ENCODE peak calls at places on chromosomes 1 and 21, in eight cellular contexts. A is heart left ventricle, I is lower lobe of right lung, O is A549, N is AG04450, U is PC-9, Q is activated B cell treated with CpG ODN at 0.5 μM for 24 hours, Y is mammary epithelial cell. R is an unnamed sample.

GRCh38 chr1:100717218-100717617 is 2.3 kb upstream of the VCAM1 start:
- DNase-seq in A (no peak), I (no peak), O (no peak), N (no peak), U (no peak), Q (no peak), Y (no peak), R (no peak)

GRCh38 chr1:85202864-85203255 is 2.0 kb upstream of the SYDE2 start:
- DNase-seq in A (no peak), I (no peak), O (no peak), N (no peak), U (no peak), Q (no peak), Y (no peak), R (no peak)

GRCh38 chr1:241714321-241715218 is 62.5 kb downstream of the WDR64 start:
- DNase-seq in A (no peak), I (no peak), O (no peak), N (no peak), U (no peak), Q (no peak), Y (no peak), R (no peak)

GRCh38 chr1:226919587-226919986 is 20.5 kb upstream of the COQ8A start:
- DNase-seq in A (no peak), I (no peak), O (no peak), N (no peak), U (no peak), Q (no peak), Y (no peak), R (no peak)

GRCh38 chr1:25782608-25783201 is 17.3 kb upstream of the SELENON start:
- DNase-seq in A (no peak), I (no peak), O (no peak), N (no peak), U (no peak), Q (no peak), Y (no peak), R (no peak)

GRCh38 chr1:86500731-86501130 is 32.0 kb downstream of the CLCA1 start:
- DNase-seq in A (no peak), I (no peak), O (no peak), N (no peak), U (no peak), Q (no peak), Y (no peak), R (no peak)

GRCh38 chr1:113320272-113320671 is 70.0 kb upstream of the MAGI3 start:
- DNase-seq in A (no peak), I (no peak), O (peak), N (no peak), U (no peak), Q (no peak), Y (no peak), R (no peak)

GRCh38 chr1:247400685-247401084 is 15.3 kb upstream of the NLRP3 start:
- DNase-seq in A (no peak), I (no peak), O (no peak), N (no peak), U (no peak), Q (no peak), Y (no peak), R (no peak)

GRCh38 chr1:182610606-182611194 is 6.5 kb upstream of the RGS16 start:
- DNase-seq in A (peak), I (no peak), O (no peak), N (no peak), U (no peak), Q (no peak), Y (no peak), R (no peak)

GRCh38 chr1:187474266-187474665 is 645.5 kb downstream of the PLA2G4A start:
- DNase-seq in A (no peak), I (no peak), O (no peak), N (peak), U (no peak), Q (no peak), Y (no peak), R (no peak)

GRCh38 chr21:45387506-45387905 is 17.5 kb upstream of the COL18A1 start:
- DNase-seq in A (no peak), I (no peak), O (no peak), N (no peak), U (no peak), Q (no peak), Y (no peak), R (no peak)

GRCh38 chr1:191564275-191564674 is 594.0 kb upstream of the RGS18 start:
- DNase-seq in A (no peak), I (no peak), O (no peak), N (no peak), U (no peak), Q (no peak), Y (no peak), R (no peak)

GRCh38 chr1:161324020-161324419 is 9.8 kb downstream of the SDHC start:
- DNase-seq in A (no peak), I (no peak), O (no peak), N (no peak), U (no peak), Q (no peak), Y (no peak), R (no peak)

GRCh38 chr1:185450917-185451316 is 133.9 kb upstream of the IVNS1ABP start:
- DNase-seq in A (no peak), I (no peak), O (no peak), N (no peak), U (no peak), Q (no peak), Y (no peak), R (no peak)

GRCh38 chr1:36256558-36257374 is 32.5 kb downstream of the THRAP3 start:
- DNase-seq in A (no peak), I (no peak), O (no peak), N (no peak), U (no peak), Q (no peak), Y (no peak), R (no peak)

GRCh38 chr1:198970919-198971318 is 332.1 kb downstream of the PTPRC start:
- DNase-seq in A (no peak), I (no peak), O (no peak), N (no peak), U (no peak), Q (no peak), Y (peak), R (no peak)

GRCh38 chr1:65818966-65819365 is 26.3 kb downstream of the PDE4B start:
- DNase-seq in A (no peak), I (no peak), O (no peak), N (no peak), U (no peak), Q (no peak), Y (no peak), R (no peak)

GRCh38 chr1:87394462-87394861 is 65.8 kb downstream of the LMO4 start:
- DNase-seq in A (no peak), I (no peak), O (no peak), N (no peak), U (no peak), Q (no peak), Y (no peak), R (no peak)

GRCh38 chr1:221316491-221317056 is 425.3 kb downstream of the DUSP10 start:
- DNase-seq in A (no peak), I (no peak), O (no peak), N (no peak), U (no peak), Q (no peak), Y (no peak), R (no peak)

GRCh38 chr21:45454081-45454923 is 49.3 kb downstream of the COL18A1 start:
- DNase-seq in A (no peak), I (no peak), O (no peak), N (no peak), U (no peak), Q (no peak), Y (no peak), R (no peak)

GRCh38 chr21:36330904-36331303 is 10.9 kb downstream of the MORC3 start:
- DNase-seq in A (no peak), I (no peak), O (peak), N (no peak), U (peak), Q (no peak), Y (peak), R (no peak)

GRCh38 chr1:165871311-165872067 is 44.1 kb downstream of the UCK2 start:
- DNase-seq in A (peak), I (peak), O (no peak), N (no peak), U (no peak), Q (no peak), Y (peak), R (no peak)

GRCh38 chr1:207336559-207337467 is 15.3 kb downstream of the CD55 start:
- DNase-seq in A (no peak), I (no peak), O (peak), N (peak), U (no peak), Q (no peak), Y (peak), R (no peak)

GRCh38 chr1:162856260-162856659 is 4.7 kb downstream of the CCDC190 start:
- DNase-seq in A (no peak), I (no peak), O (no peak), N (peak), U (peak), Q (no peak), Y (peak), R (no peak)

GRCh38 chr1:227891955-227892871 is 55.5 kb downstream of the WNT9A start:
- DNase-seq in A (peak), I (peak), O (no peak), N (no peak), U (peak), Q (peak), Y (no peak), R (peak)

GRCh38 chr21:33587792-33588484 is 546 bp downstream of the DONSON start:
- DNase-seq in A (peak), I (peak), O (peak), N (no peak), U (no peak), Q (no peak), Y (peak), R (peak)

GRCh38 chr1:5947978-5948680 is 44.1 kb downstream of the NPHP4 start:
- DNase-seq in A (no peak), I (no peak), O (no peak), N (no peak), U (no peak), Q (no peak), Y (no peak), R (no peak)

GRCh38 chr1:8815582-8816285 is 1.7 kb downstream of the RERE start:
- DNase-seq in A (no peak), I (no peak), O (no peak), N (no peak), U (no peak), Q (no peak), Y (peak), R (no peak)

GRCh38 chr1:248613742-248614141 is 16.2 kb upstream of the OR2T10 start:
- DNase-seq in A (no peak), I (no peak), O (no peak), N (no peak), U (no peak), Q (no peak), Y (no peak), R (no peak)

GRCh38 chr1:53069663-53070327 is 7.8 kb downstream of the PODN start:
- DNase-seq in A (no peak), I (peak), O (no peak), N (no peak), U (no peak), Q (peak), Y (no peak), R (no peak)

GRCh38 chr1:197327776-197328364 is 59.8 kb downstream of the CRB1 start:
- DNase-seq in A (no peak), I (no peak), O (no peak), N (no peak), U (no peak), Q (no peak), Y (no peak), R (no peak)

GRCh38 chr1:35544976-35545375 is 12.2 kb downstream of the KIAA0319L start:
- DNase-seq in A (peak), I (no peak), O (peak), N (no peak), U (no peak), Q (no peak), Y (no peak), R (no peak)

GRCh38 chr1:8764301-8764937 is 53.0 kb downstream of the RERE start:
- DNase-seq in A (no peak), I (no peak), O (no peak), N (no peak), U (no peak), Q (no peak), Y (no peak), R (no peak)

GRCh38 chr1:108125312-108126138 is 74.6 kb downstream of the SLC25A24 start:
- DNase-seq in A (peak), I (no peak), O (peak), N (peak), U (peak), Q (peak), Y (peak), R (peak)

GRCh38 chr21:36429672-36430546 is 44.7 kb downstream of the CHAF1B start:
- DNase-seq in A (peak), I (peak), O (peak), N (peak), U (peak), Q (peak), Y (peak), R (peak)

GRCh38 chr1:163227126-163227525 is 24.4 kb upstream of the RGS5 start:
- DNase-seq in A (no peak), I (no peak), O (no peak), N (no peak), U (no peak), Q (no peak), Y (peak), R (no peak)

GRCh38 chr1:209685835-209686234 is 10.6 kb downstream of the G0S2 start:
- DNase-seq in A (no peak), I (no peak), O (no peak), N (no peak), U (no peak), Q (no peak), Y (peak), R (no peak)

GRCh38 chr1:154884868-154885706 is 15.0 kb upstream of the KCNN3 start:
- DNase-seq in A (no peak), I (no peak), O (no peak), N (no peak), U (no peak), Q (no peak), Y (no peak), R (no peak)

GRCh38 chr1:154878371-154879355 is 8.6 kb upstream of the KCNN3 start:
- DNase-seq in A (peak), I (peak), O (peak), N (peak), U (peak), Q (peak), Y (peak), R (peak)

GRCh38 chr1:154880651-154881050 is 10.6 kb upstream of the KCNN3 start:
- DNase-seq in A (no peak), I (no peak), O (no peak), N (no peak), U (no peak), Q (no peak), Y (no peak), R (no peak)

GRCh38 chr1:154883919-154884867 is 14.1 kb upstream of the KCNN3 start:
- DNase-seq in A (no peak), I (no peak), O (no peak), N (no peak), U (no peak), Q (no peak), Y (no peak), R (no peak)

DNA sequence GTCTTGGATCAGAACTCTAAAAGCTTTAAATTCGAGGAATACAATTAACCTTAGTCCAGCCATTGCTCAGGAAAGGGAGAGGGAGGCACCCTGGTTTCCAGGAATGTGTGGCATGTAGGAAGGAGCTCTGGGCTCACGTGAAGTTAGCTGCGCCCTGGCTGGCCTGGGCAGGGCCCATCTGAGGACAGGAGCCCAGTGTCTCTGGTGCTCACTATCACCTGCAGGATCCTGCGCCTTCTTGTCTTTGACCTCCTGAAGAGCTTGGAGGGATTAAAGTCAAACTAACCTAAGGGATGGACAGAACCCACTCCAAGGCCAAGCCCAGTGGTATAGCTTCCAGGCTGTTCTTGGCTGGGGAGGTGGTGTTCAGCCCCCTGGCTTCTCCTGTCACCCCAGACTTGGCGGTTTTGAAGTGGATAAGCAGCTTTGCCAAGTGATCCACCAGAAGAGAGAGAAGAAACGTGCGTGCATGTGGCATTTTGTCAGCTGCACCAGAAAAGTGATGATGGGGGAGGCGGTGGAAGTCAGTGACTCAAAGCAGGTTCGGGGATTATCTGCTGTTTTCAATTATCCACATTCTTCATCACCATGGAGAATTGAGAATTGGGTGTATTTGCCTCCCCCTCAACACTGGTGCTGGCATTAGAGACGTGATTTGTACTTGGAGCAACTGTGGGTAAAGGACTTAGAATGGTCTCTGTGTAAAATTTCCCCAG is 11.9 kb upstream of the KCNN3 start:
- DNase-seq in A (no peak), I (no peak), O (no peak), N (no peak), U (peak), Q (no peak), Y (no peak), R (no peak)
- TF ChIP-seq CTCF in A (no peak), I (no peak), O (no peak), N (no peak), U (no peak), Q (no peak), Y (no peak), R (no peak)

GRCh38 chr1:175633801-175634200 is 109.6 kb downstream of the TNR start:
- DNase-seq in A (no peak), I (no peak), O (no peak), N (no peak), U (no peak), Q (no peak), Y (no peak), R (no peak)
- TF ChIP-seq CTCF in A (no peak), I (no peak), O (no peak), N (no peak), U (no peak), Q (no peak), Y (no peak), R (no peak)

DNA sequence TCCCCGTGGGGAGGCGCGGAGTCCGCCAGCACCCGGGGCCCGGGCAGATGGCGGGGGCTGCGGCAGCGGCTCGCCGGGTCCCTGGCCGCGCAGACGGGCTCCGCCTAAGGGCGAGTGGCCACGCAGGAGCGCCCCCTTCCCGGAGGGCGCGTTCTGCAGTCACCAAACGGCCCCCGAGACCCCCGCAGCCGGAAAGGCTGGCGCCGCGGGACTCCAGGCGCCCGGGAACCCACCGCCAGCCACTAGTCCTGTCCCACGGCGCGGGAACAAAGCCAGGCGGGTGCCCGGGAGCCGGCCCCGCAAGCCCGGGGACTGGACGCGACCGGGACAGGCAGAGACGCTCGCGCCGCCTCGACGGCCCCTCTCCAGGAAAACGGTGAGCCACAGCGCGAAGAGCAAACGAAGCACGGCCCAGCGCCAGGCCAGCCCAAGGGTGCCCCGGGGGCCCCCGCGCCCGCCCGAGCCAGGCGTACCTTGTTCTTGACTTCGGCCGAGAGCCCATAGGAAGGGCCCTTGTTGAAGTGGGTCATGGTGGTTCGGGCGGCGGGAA is 470 bp downstream of the CNN3 start:
- DNase-seq in A (peak), I (peak), O (peak), N (no peak), U (peak), Q (peak), Y (peak), R (peak)
- TF ChIP-seq CTCF in A (peak), I (peak), O (peak), N (peak), U (peak), Q (no peak), Y (peak), R (peak)

GRCh38 chr1:7117599-7118281 is 332.5 kb downstream of the CAMTA1 start:
- DNase-seq in A (no peak), I (no peak), O (peak), N (peak), U (peak), Q (no peak), Y (peak), R (no peak)
- TF ChIP-seq CTCF in A (no peak), I (no peak), O (no peak), N (peak), U (no peak), Q (no peak), Y (peak), R (peak)

DNA sequence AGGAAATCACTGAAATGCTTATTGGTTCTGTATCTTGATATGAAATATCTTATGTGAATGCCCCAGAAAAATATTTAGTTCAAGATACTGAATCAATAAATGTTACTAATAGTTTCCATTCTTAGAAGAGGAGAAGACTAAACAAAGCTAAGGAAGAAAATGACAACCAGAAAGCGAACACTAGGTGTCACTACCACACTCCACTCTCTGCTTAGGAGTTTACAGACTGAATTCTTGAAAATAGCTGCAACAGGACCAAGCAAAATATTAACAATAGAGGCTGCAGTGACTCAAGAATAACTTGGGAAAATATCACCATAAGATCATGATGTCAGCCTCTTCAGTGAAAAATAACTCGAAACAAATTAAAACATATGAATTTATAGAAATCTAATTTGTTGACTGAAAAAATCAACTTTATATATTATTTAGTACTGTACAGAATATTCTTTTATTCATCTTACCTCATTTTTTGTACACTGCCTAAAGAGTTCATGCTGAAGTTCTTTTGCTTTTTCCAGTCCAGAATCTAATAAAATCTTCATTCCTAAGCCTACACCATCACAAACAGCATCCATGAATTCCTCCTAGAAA is 61.6 kb downstream of the KIF14 start:
- DNase-seq in A (no peak), I (no peak), O (peak), N (peak), U (no peak), Q (no peak), Y (peak), R (no peak)
- TF ChIP-seq CTCF in A (peak), I (peak), O (peak), N (peak), U (peak), Q (peak), Y (peak), R (peak)

DNA sequence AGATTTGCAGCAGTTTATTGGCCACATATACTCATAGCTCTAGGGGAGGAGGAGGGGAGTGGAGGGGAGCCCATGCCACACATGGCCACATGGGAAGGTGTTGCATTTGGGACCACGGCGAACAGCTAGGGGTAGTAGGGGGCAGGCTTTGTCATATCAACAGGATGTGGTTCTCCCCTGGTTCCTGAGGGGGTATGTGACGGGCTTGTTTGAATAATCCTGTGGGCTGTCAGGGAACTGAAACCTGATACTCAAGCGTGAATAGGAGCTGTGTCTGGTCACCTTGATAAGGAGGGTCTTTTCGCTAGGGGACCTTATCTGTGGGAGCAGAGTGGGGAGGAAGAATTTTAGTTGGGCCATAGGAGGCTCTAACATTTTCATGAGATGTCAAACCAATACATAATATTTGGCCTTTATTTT is 264.7 kb downstream of the CTH start:
- DNase-seq in A (no peak), I (no peak), O (no peak), N (no peak), U (no peak), Q (no peak), Y (no peak), R (no peak)
- TF ChIP-seq CTCF in A (no peak), I (no peak), O (no peak), N (no peak), U (no peak), Q (no peak), Y (no peak), R (no peak)